ENCODE peak calls at places on chromosomes 13 and 19, in four cellular contexts. One of them, this sample, is unnamed.

GRCh38 chr13:27371932-27372331 is 52.5 kb upstream of the GTF3A start:
- DNase-seq in neural progenitor cell: no peak
- DNase-seq in uterus: no peak
- DNase-seq in PC-3: no peak
- DNase-seq in this sample: no peak

GRCh38 chr13:21152251-21152899 is 24.0 kb downstream of the SKA3 start:
- DNase-seq in neural progenitor cell: peak; percentile 14
- DNase-seq in uterus: no peak
- DNase-seq in PC-3: no peak
- DNase-seq in this sample: no peak

GRCh38 chr13:21849323-21849722 is 178.4 kb downstream of the FGF9 start:
- DNase-seq in neural progenitor cell: peak; percentile 45
- DNase-seq in uterus: no peak
- DNase-seq in PC-3: peak; percentile 22
- DNase-seq in this sample: no peak

GRCh38 chr19:12784871-12785430 is 6.3 kb upstream of the JUNB start:
- DNase-seq in neural progenitor cell: no peak
- DNase-seq in uterus: no peak
- DNase-seq in PC-3: no peak
- DNase-seq in this sample: no peak

GRCh38 chr19:10402441-10403038 is 802 bp downstream of the CDC37 start:
- DNase-seq in neural progenitor cell: peak; percentile 39
- DNase-seq in uterus: peak; percentile 55
- DNase-seq in PC-3: peak; percentile 58
- DNase-seq in this sample: no peak

GRCh38 chr13:27113436-27113835 is 58.2 kb downstream of the USP12 start:
- DNase-seq in neural progenitor cell: no peak
- DNase-seq in uterus: no peak
- DNase-seq in PC-3: no peak
- DNase-seq in this sample: no peak

GRCh38 chr19:50558449-50558848 is 9.8 kb downstream of the LRRC4B start:
- DNase-seq in neural progenitor cell: no peak
- DNase-seq in uterus: no peak
- DNase-seq in PC-3: no peak
- DNase-seq in this sample: no peak

GRCh38 chr13:98187155-98187726 is 10.2 kb upstream of the RNF113B start:
- DNase-seq in neural progenitor cell: no peak
- DNase-seq in uterus: no peak
- DNase-seq in PC-3: no peak
- DNase-seq in this sample: no peak

GRCh38 chr13:98466634-98467236 is 110.2 kb downstream of the STK24 start:
- DNase-seq in neural progenitor cell: peak; percentile 68
- DNase-seq in uterus: no peak
- DNase-seq in PC-3: peak; percentile 50
- DNase-seq in this sample: no peak

GRCh38 chr19:9721861-9722260 is 46.7 kb downstream of the ZNF846 start:
- DNase-seq in neural progenitor cell: peak; percentile 75
- DNase-seq in uterus: no peak
- DNase-seq in PC-3: no peak
- DNase-seq in this sample: no peak

GRCh38 chr19:14871619-14872230 is 14.2 kb downstream of the OR7A17 start:
- DNase-seq in neural progenitor cell: no peak
- DNase-seq in uterus: no peak
- DNase-seq in PC-3: peak; percentile 68
- DNase-seq in this sample: no peak

GRCh38 chr13:99040536-99041141 is 62.8 kb upstream of the DOCK9 start:
- DNase-seq in neural progenitor cell: no peak
- DNase-seq in uterus: no peak
- DNase-seq in PC-3: peak; percentile 71
- DNase-seq in this sample: no peak

GRCh38 chr13:113798200-113798811 is 39.3 kb downstream of the TMEM255B start:
- DNase-seq in neural progenitor cell: no peak
- DNase-seq in uterus: no peak
- DNase-seq in PC-3: no peak
- DNase-seq in this sample: no peak

GRCh38 chr19:46211201-46211881 is 18.2 kb upstream of the IGFL1 start:
- DNase-seq in neural progenitor cell: peak; percentile 33
- DNase-seq in uterus: no peak
- DNase-seq in PC-3: peak; percentile 91
- DNase-seq in this sample: no peak

GRCh38 chr13:76892488-76892887 is 6.3 kb upstream of the KCTD12 start:
- DNase-seq in neural progenitor cell: no peak
- DNase-seq in uterus: no peak
- DNase-seq in PC-3: no peak
- DNase-seq in this sample: no peak

GRCh38 chr19:35869327-35870123 is 1.2 kb downstream of the APLP1 start:
- DNase-seq in neural progenitor cell: peak; percentile 99
- DNase-seq in uterus: peak; percentile 47
- DNase-seq in PC-3: peak; percentile 81
- DNase-seq in this sample: peak; percentile 89

GRCh38 chr13:105346141-105346766 is 1189.2 kb downstream of the EFNB2 start:
- DNase-seq in neural progenitor cell: no peak
- DNase-seq in uterus: no peak
- DNase-seq in PC-3: peak; percentile 70
- DNase-seq in this sample: no peak

GRCh38 chr13:20993661-20994440 is 67.5 kb downstream of the LATS2 start:
- DNase-seq in neural progenitor cell: no peak
- DNase-seq in uterus: no peak
- DNase-seq in PC-3: no peak
- DNase-seq in this sample: no peak

GRCh38 chr13:38385152-38385891 is 35.7 kb downstream of the UFM1 start:
- DNase-seq in neural progenitor cell: no peak
- DNase-seq in uterus: no peak
- DNase-seq in PC-3: no peak
- DNase-seq in this sample: no peak

GRCh38 chr13:42305503-42305902 is 33.6 kb downstream of the AKAP11 start:
- DNase-seq in neural progenitor cell: no peak
- DNase-seq in uterus: no peak
- DNase-seq in PC-3: no peak
- DNase-seq in this sample: no peak

GRCh38 chr19:12163841-12164240 is 945 bp downstream of the ZNF136 start:
- DNase-seq in neural progenitor cell: peak; percentile 24
- DNase-seq in uterus: no peak
- DNase-seq in PC-3: peak; percentile 6
- DNase-seq in this sample: no peak

GRCh38 chr19:11606484-11606883 is 9.2 kb downstream of the ZNF627 start:
- DNase-seq in neural progenitor cell: no peak
- DNase-seq in uterus: no peak
- DNase-seq in PC-3: no peak
- DNase-seq in this sample: no peak

GRCh38 chr19:32287811-32288227 is 57.6 kb upstream of the ZNF507 start:
- DNase-seq in neural progenitor cell: peak; percentile 85
- DNase-seq in uterus: peak; percentile 62
- DNase-seq in PC-3: peak; percentile 60
- DNase-seq in this sample: peak; percentile 70

GRCh38 chr19:47398707-47399106 is 20.6 kb downstream of the MEIS3 start:
- DNase-seq in neural progenitor cell: no peak
- DNase-seq in uterus: no peak
- DNase-seq in PC-3: no peak
- DNase-seq in this sample: no peak

GRCh38 chr13:48401480-48401879 is 11.4 kb downstream of the LPAR6 start:
- DNase-seq in neural progenitor cell: no peak
- DNase-seq in uterus: no peak
- DNase-seq in PC-3: no peak
- DNase-seq in this sample: no peak

DNA sequence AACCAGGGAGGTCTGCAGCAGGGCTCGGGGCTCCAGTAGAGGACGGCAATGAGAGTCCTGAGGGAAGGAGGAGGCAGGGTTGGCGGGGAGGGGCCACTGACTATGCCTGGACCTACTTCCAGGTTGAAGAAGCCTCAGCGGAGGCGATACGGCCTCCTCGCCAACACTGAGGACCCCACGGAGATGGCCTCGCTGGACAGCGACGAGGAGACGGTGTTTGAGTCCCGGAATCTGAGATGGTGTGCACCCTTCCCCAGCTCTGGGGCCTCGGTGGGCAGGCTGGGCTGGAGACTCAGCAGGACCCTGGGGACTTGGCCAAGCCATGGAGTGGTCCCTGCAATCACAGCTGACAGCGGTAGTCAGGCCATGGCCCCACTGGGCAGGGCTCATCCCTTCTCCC is 1.7 kb downstream of the FAM174C start:
- DNase-seq in neural progenitor cell: no peak
- DNase-seq in uterus: no peak
- DNase-seq in PC-3: no peak
- DNase-seq in this sample: no peak
- H3K4me3 ChIP-seq in neural progenitor cell: no peak overlapping the region
- H3K4me3 ChIP-seq in uterus: no peak overlapping the region
- H3K4me3 ChIP-seq in PC-3: peak overlapping the region; percentile 70
- H3K4me3 ChIP-seq in this sample: peak overlapping the region; percentile 76

GRCh38 chr19:43759515-43759914 is 4.8 kb upstream of the SMG9 start:
- DNase-seq in neural progenitor cell: no peak
- DNase-seq in uterus: no peak
- DNase-seq in PC-3: peak; percentile 71
- DNase-seq in this sample: no peak
- TF ChIP-seq CTCF in neural progenitor cell: peak; percentile 34
- TF ChIP-seq CTCF in uterus: no peak
- TF ChIP-seq CTCF in PC-3: peak; percentile 56
- TF ChIP-seq CTCF in this sample: no peak

GRCh38 chr19:19050104-19050503 is 13.7 kb upstream of the SLC25A42 start:
- DNase-seq in neural progenitor cell: no peak
- DNase-seq in uterus: no peak
- DNase-seq in PC-3: no peak
- DNase-seq in this sample: no peak

GRCh38 chr19:19050731-19051130 is 13.1 kb upstream of the SLC25A42 start:
- DNase-seq in neural progenitor cell: no peak
- DNase-seq in uterus: no peak
- DNase-seq in PC-3: no peak
- DNase-seq in this sample: no peak

GRCh38 chr19:19049406-19049805 is 14.4 kb upstream of the SLC25A42 start:
- DNase-seq in neural progenitor cell: no peak
- DNase-seq in uterus: no peak
- DNase-seq in PC-3: no peak
- DNase-seq in this sample: no peak

GRCh38 chr19:19053508-19054314 is 10.1 kb upstream of the SLC25A42 start:
- DNase-seq in neural progenitor cell: peak; percentile 91
- DNase-seq in uterus: peak; percentile 61
- DNase-seq in PC-3: peak; percentile 36
- DNase-seq in this sample: no peak

DNA sequence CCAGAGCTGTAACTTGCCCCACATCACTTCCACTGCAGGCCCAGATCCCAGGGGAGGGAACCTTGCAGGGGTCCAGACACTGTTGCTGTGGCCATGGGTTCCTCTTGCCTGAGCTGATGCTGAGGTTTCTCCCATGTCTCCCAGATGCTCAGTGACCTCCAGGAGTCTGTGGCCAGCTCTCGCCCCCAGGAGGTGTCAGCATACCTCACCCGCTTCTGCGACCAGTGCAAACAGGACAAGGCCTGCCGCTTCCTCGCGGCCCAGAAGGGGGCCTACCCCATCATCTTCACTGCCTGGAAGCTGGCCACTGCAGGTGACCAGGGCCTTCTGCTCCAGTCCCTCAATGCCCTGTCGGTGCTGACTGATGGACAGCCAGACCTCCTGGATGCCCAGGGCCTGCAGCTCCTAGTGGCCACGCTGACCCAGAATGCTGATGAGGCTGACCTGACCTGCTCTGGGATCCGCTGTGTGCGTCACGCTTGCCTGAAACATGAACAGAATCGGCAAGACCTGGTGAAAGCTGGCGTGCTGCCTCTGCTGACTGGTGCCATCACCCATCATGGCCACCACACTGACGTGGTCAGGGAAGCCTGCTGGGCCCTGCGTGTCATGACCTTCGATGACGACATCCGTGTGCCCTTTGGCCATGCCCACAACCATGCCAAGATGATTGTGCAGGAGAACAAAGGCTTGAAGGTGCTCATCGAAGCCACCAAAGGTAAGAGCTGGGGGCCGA is 12.1 kb upstream of the SLC25A42 start:
- DNase-seq in neural progenitor cell: no peak
- DNase-seq in uterus: no peak
- DNase-seq in PC-3: no peak
- DNase-seq in this sample: no peak
- H3K27ac ChIP-seq in neural progenitor cell: no peak overlapping the region
- H3K27ac ChIP-seq in uterus: no peak overlapping the region
- H3K27ac ChIP-seq in PC-3: no peak overlapping the region
- H3K27ac ChIP-seq in this sample: no peak overlapping the region

GRCh38 chr13:30863796-30864195 is 42.3 kb upstream of the MEDAG start:
- DNase-seq in neural progenitor cell: no peak
- DNase-seq in uterus: no peak
- DNase-seq in PC-3: no peak
- DNase-seq in this sample: no peak

GRCh38 chr13:30864352-30865130 is 41.5 kb upstream of the MEDAG start:
- DNase-seq in neural progenitor cell: peak; percentile 18
- DNase-seq in uterus: peak; percentile 44
- DNase-seq in PC-3: no peak
- DNase-seq in this sample: no peak

GRCh38 chr13:30866692-30867669 is 39.1 kb upstream of the MEDAG start:
- DNase-seq in neural progenitor cell: no peak
- DNase-seq in uterus: no peak
- DNase-seq in PC-3: no peak
- DNase-seq in this sample: no peak

GRCh38 chr13:30863231-30863630 is 42.8 kb upstream of the MEDAG start:
- DNase-seq in neural progenitor cell: peak; percentile 28
- DNase-seq in uterus: no peak
- DNase-seq in PC-3: no peak
- DNase-seq in this sample: no peak

DNA sequence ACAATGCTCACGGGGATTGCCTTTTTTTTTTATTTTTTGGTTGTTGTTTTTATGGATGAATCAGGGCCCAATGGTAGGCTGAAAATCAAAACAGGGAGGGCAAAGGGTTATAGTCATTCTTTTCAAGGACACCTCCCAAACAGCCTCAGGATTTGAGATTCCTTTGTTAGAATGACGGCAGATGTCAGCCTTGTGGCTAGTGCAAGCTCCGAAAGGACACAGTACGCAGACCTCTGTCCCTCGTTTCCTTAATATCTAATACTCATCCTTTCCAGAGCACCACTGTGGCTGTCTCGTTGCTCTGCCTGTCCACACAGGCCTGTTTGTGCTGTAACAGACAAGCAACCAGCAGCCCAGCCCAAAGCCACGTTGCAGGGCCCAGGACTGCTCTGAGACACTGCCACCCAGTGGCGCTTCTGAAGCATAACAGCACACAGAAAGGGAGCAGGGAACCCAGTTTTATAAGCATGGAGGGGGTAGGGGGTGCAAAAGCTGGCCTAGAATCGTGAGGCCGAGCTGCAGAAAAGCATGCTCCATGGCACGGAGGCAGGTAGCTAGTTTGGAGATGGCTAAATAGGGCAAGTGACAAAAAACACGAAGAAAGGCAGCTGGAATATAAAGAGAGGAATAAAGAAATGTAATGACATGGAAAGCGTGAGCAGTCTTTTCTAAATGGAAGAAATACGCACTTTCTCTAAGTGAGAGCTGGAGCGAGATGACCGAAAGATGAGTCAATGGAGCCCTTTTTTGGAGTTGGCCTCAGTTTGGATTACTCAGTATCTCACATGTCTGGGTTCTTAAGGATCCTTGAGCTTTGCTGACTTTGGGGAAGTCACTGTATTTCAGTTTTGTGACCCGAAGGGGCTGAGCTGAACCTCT is 40.7 kb upstream of the MEDAG start:
- DNase-seq in neural progenitor cell: peak; percentile 90
- DNase-seq in uterus: peak; percentile 88
- DNase-seq in PC-3: peak; percentile 75
- DNase-seq in this sample: peak; percentile 84
- H3K4me3 ChIP-seq in neural progenitor cell: no peak overlapping the region
- H3K4me3 ChIP-seq in uterus: peak overlapping the region; percentile 7
- H3K4me3 ChIP-seq in PC-3: peak overlapping the region; percentile 61
- H3K4me3 ChIP-seq in this sample: no peak overlapping the region

GRCh38 chr19:588758-589692 is 656 bp upstream of the HCN2 start:
- DNase-seq in neural progenitor cell: peak; percentile 54
- DNase-seq in uterus: no peak
- DNase-seq in PC-3: no peak
- DNase-seq in this sample: no peak
- TF ChIP-seq CTCF in neural progenitor cell: no peak
- TF ChIP-seq CTCF in uterus: no peak
- TF ChIP-seq CTCF in PC-3: no peak
- TF ChIP-seq CTCF in this sample: no peak

This sample was measured in dorsolateral prefrontal cortex.